ENCODE peak calls at places on chromosomes 6 and 20, in ten cellular contexts. T is AG09319, F is body of pancreas, B is tibial nerve, G is glutamatergic neuron, X is A673, W is A549, E is ovary, O is mesothelial cell of epicardium, J is upper lobe of left lung. I is an unnamed sample.

GRCh38 chr6:17027441-17027840 is 74.4 kb upstream of the STMND1 start:
- DNase-seq in T (no peak), F (no peak), B (no peak), G (no peak), X (no peak), W (no peak), E (no peak), O (no peak), J (no peak), I (no peak)

GRCh38 chr6:34300332-34300751 is 51.5 kb upstream of the SMIM29 start:
- DNase-seq in T (no peak), F (peak), B (no peak), G (no peak), X (no peak), W (no peak), E (no peak), O (no peak), J (peak), I (no peak)

GRCh38 chr6:11373208-11373607 is 140.7 kb upstream of the NEDD9 start:
- DNase-seq in T (no peak), F (no peak), B (no peak), G (no peak), X (no peak), W (no peak), E (no peak), O (no peak), J (no peak), I (no peak)

GRCh38 chr6:111477481-111477938 is 5.5 kb downstream of the REV3L start:
- DNase-seq in T (no peak), F (no peak), B (no peak), G (no peak), X (peak), W (no peak), E (no peak), O (no peak), J (no peak), I (no peak)

GRCh38 chr6:167742719-167743303 is 83.9 kb upstream of the AFDN start:
- DNase-seq in T (no peak), F (peak), B (no peak), G (no peak), X (no peak), W (no peak), E (no peak), O (no peak), J (no peak), I (peak)

GRCh38 chr20:43590036-43590391 is 723 bp upstream of the IFT52 start:
- DNase-seq in T (no peak), F (peak), B (no peak), G (no peak), X (no peak), W (peak), E (peak), O (no peak), J (peak), I (peak)

GRCh38 chr6:141562181-141562800 is 570.4 kb upstream of the GJE1 start:
- DNase-seq in T (no peak), F (peak), B (no peak), G (peak), X (no peak), W (no peak), E (peak), O (no peak), J (peak), I (peak)

GRCh38 chr6:13044896-13045295 is 283.4 kb downstream of the TBC1D7 start:
- DNase-seq in T (no peak), F (no peak), B (no peak), G (no peak), X (peak), W (no peak), E (no peak), O (no peak), J (no peak), I (no peak)

GRCh38 chr20:57445298-57445697 is 54.1 kb downstream of the RBM38 start:
- DNase-seq in T (peak), F (no peak), B (no peak), G (no peak), X (no peak), W (no peak), E (peak), O (no peak), J (no peak), I (no peak)

GRCh38 chr6:85660181-85660611 is 17.5 kb upstream of the SYNCRIP start:
- DNase-seq in T (peak), F (no peak), B (no peak), G (no peak), X (peak), W (peak), E (no peak), O (no peak), J (no peak), I (peak)

GRCh38 chr6:117078624-117079023 is 186.7 kb upstream of the VGLL2 start:
- DNase-seq in T (no peak), F (no peak), B (no peak), G (no peak), X (no peak), W (no peak), E (no peak), O (no peak), J (no peak), I (no peak)

GRCh38 chr6:72554761-72555221 is 67.1 kb upstream of the KCNQ5 start:
- DNase-seq in T (no peak), F (no peak), B (no peak), G (no peak), X (no peak), W (no peak), E (no peak), O (no peak), J (no peak), I (no peak)

GRCh38 chr6:132931937-132932336 is 117.6 kb downstream of the RPS12 start:
- DNase-seq in T (peak), F (peak), B (peak), G (no peak), X (no peak), W (no peak), E (no peak), O (no peak), J (no peak), I (no peak)

GRCh38 chr6:11969092-11969491 is 43.0 kb upstream of the HIVEP1 start:
- DNase-seq in T (peak), F (peak), B (no peak), G (no peak), X (no peak), W (no peak), E (peak), O (no peak), J (no peak), I (no peak)

GRCh38 chr6:158828807-158829206 is 9.6 kb upstream of the EZR start:
- DNase-seq in T (no peak), F (no peak), B (no peak), G (no peak), X (no peak), W (no peak), E (no peak), O (no peak), J (no peak), I (no peak)

GRCh38 chr6:32816746-32817204 is at the start of gene HLA-DOB:
- DNase-seq in T (no peak), F (no peak), B (no peak), G (no peak), X (peak), W (no peak), E (no peak), O (no peak), J (peak), I (no peak)

GRCh38 chr6:14197118-14197517 is 79.5 kb downstream of the CD83 start:
- DNase-seq in T (no peak), F (no peak), B (no peak), G (no peak), X (no peak), W (no peak), E (no peak), O (no peak), J (no peak), I (no peak)

GRCh38 chr6:44661221-44661609 is 273.7 kb downstream of the CDC5L start:
- DNase-seq in T (peak), F (no peak), B (no peak), G (no peak), X (no peak), W (no peak), E (no peak), O (no peak), J (no peak), I (no peak)

GRCh38 chr6:122789862-122790739 is 1.0 kb downstream of the SMPDL3A start:
- DNase-seq in T (no peak), F (peak), B (no peak), G (peak), X (peak), W (peak), E (no peak), O (no peak), J (peak), I (peak)

GRCh38 chr6:116386581-116387299 is 16.0 kb downstream of the DSE start:
- DNase-seq in T (peak), F (no peak), B (no peak), G (no peak), X (peak), W (peak), E (no peak), O (no peak), J (no peak), I (peak)

GRCh38 chr20:58651548-58651822 is 402 bp downstream of the STX16 start:
- DNase-seq in T (no peak), F (no peak), B (no peak), G (no peak), X (no peak), W (no peak), E (peak), O (peak), J (no peak), I (no peak)

GRCh38 chr6:5464096-5464885 is 203.0 kb downstream of the FARS2 start:
- DNase-seq in T (no peak), F (no peak), B (no peak), G (peak), X (peak), W (no peak), E (no peak), O (no peak), J (no peak), I (no peak)

GRCh38 chr6:46652232-46652602 is 401 bp downstream of the CYP39A1 start:
- DNase-seq in T (no peak), F (no peak), B (no peak), G (no peak), X (no peak), W (no peak), E (no peak), O (no peak), J (no peak), I (no peak)

GRCh38 chr6:8130399-8130798 is 28.1 kb upstream of the EEF1E1 start:
- DNase-seq in T (no peak), F (no peak), B (no peak), G (no peak), X (peak), W (no peak), E (no peak), O (no peak), J (no peak), I (no peak)

GRCh38 chr6:130810307-130811030 is 16.7 kb upstream of the SMLR1 start:
- DNase-seq in T (no peak), F (no peak), B (no peak), G (no peak), X (no peak), W (no peak), E (no peak), O (no peak), J (no peak), I (no peak)

GRCh38 chr6:141077355-141078333 is 1055.1 kb upstream of the GJE1 start:
- DNase-seq in T (no peak), F (no peak), B (no peak), G (peak), X (peak), W (peak), E (peak), O (no peak), J (no peak), I (peak)

GRCh38 chr20:58173091-58173490 is 55.4 kb downstream of the ANKRD60 start:
- DNase-seq in T (no peak), F (no peak), B (no peak), G (no peak), X (no peak), W (no peak), E (no peak), O (no peak), J (no peak), I (no peak)

GRCh38 chr6:145651988-145652387 is 83.3 kb downstream of the EPM2A start:
- DNase-seq in T (no peak), F (no peak), B (no peak), G (no peak), X (no peak), W (no peak), E (no peak), O (no peak), J (no peak), I (no peak)

GRCh38 chr6:44043479-44044153 is 83.6 kb downstream of the MRPL14 start:
- DNase-seq in T (no peak), F (no peak), B (no peak), G (no peak), X (no peak), W (no peak), E (no peak), O (no peak), J (no peak), I (peak)

GRCh38 chr6:144957236-144957937 is 672.3 kb downstream of the UTRN start:
- DNase-seq in T (no peak), F (no peak), B (no peak), G (no peak), X (no peak), W (no peak), E (no peak), O (no peak), J (no peak), I (no peak)

GRCh38 chr6:159097256-159097655 is 52.5 kb upstream of the TAGAP start:
- DNase-seq in T (no peak), F (no peak), B (no peak), G (no peak), X (no peak), W (no peak), E (no peak), O (no peak), J (no peak), I (peak)

GRCh38 chr6:130132286-130132701 is 90.5 kb downstream of the SAMD3 start:
- DNase-seq in T (no peak), F (no peak), B (no peak), G (no peak), X (no peak), W (no peak), E (no peak), O (no peak), J (no peak), I (peak)

GRCh38 chr6:111503660-111504059 is 20.6 kb upstream of the REV3L start:
- DNase-seq in T (no peak), F (no peak), B (no peak), G (no peak), X (no peak), W (no peak), E (no peak), O (no peak), J (no peak), I (no peak)

GRCh38 chr6:34537922-34538550 is 18.1 kb downstream of the SPDEF start:
- DNase-seq in T (no peak), F (no peak), B (no peak), G (no peak), X (no peak), W (no peak), E (no peak), O (no peak), J (no peak), I (no peak)

GRCh38 chr6:35197196-35197595 is 16.6 kb upstream of the SCUBE3 start:
- DNase-seq in T (no peak), F (no peak), B (no peak), G (no peak), X (no peak), W (no peak), E (no peak), O (no peak), J (no peak), I (no peak)

GRCh38 chr6:38860041-38860440 is 144.9 kb downstream of the DNAH8 start:
- DNase-seq in T (no peak), F (no peak), B (no peak), G (no peak), X (no peak), W (no peak), E (no peak), O (no peak), J (no peak), I (no peak)

GRCh38 chr20:51616060-51616459 is 73.5 kb upstream of the NFATC2 start:
- DNase-seq in T (no peak), F (no peak), B (no peak), G (no peak), X (no peak), W (peak), E (no peak), O (no peak), J (no peak), I (no peak)
- TF ChIP-seq CTCF in T (no peak), F (no peak), B (no peak), G (no peak), X (peak), W (peak), E (no peak), O (no peak), J (no peak), I (no peak)

GRCh38 chr6:3206339-3207015 is 21.0 kb downstream of the TUBB2B start:
- DNase-seq in T (no peak), F (no peak), B (no peak), G (no peak), X (no peak), W (no peak), E (no peak), O (no peak), J (no peak), I (no peak)
- TF ChIP-seq CTCF in T (no peak), F (no peak), B (no peak), G (no peak), X (no peak), W (no peak), E (no peak), O (no peak), J (no peak), I (no peak)

DNA sequence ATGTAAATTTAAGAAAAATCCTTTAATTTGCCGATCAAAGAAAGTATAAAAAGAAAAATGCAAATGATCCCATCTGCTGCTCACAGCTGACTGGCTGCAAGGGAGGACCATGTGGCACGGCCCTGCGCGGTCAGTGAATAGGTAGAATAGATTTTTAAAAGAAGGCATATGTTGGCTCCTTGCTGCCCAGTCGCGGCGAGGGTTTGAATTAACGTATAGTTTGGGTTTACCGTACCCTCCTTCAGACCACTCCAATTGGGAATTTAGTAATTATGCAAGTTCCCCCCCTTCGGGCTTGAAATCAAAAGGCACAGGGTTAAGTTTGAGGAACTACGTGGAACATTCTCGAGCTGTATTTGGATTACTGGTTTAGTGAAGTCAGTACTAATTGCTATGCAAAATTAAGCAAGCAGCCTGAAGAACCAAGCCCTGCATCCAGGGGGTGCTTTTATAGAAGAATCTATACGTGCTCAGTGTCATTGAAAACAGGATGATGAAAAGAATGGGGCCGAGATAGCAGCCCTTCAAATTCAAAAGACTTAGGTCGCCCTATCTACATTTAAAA is 1.1 kb upstream of the BEND3 start:
- DNase-seq in T (no peak), F (peak), B (no peak), G (peak), X (peak), W (no peak), E (no peak), O (no peak), J (peak), I (peak)
- TF ChIP-seq CTCF in T (no peak), F (no peak), B (no peak), G (peak), X (peak), W (no peak), E (no peak), O (peak), J (no peak), I (no peak)

DNA sequence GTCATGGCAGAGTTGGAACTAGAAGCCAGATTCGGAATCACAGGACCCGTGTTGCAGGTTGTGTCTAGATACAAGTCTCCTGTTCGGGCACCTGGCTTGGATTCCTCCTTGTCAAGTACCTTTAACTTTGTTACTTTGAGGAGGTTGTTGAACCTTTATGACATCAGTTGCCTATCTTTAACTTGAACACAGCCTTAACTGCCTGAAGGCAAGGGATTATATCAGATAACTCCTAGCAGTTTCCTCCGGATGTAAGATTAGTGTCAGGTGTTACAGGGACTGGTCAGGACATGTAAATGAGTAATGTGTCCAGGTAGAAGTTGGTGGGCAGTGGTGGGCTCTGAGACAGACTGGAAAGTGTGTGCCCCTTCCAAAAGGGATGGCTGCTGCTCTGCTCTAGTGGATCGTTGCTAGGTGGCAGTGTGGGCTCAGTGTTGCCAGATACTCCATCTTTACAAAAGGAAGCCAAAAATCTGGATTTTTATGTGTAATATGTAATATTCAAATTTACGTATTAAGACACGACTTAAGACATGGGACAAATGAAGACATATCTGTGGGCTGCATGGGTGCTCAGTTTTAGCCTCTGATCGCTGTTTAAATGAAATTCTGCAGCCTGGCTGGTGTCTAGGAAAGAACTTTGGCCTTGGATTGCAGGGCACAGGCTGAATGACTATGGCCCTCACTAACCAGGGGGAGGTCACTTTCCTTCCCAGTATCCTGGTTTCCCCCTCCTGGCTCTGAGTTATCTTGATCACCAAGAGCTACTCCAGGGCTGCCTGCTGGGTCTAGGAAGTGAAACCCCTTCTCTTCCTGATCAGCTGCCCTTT is 27.1 kb downstream of the CHMP4B start:
- DNase-seq in T (no peak), F (no peak), B (no peak), G (no peak), X (no peak), W (no peak), E (no peak), O (no peak), J (no peak), I (no peak)
- TF ChIP-seq CTCF in T (no peak), F (no peak), B (no peak), G (no peak), X (peak), W (peak), E (no peak), O (no peak), J (no peak), I (no peak)

GRCh38 chr20:37243076-37243936 is 18.3 kb downstream of the GHRH start:
- DNase-seq in T (no peak), F (no peak), B (no peak), G (no peak), X (no peak), W (no peak), E (no peak), O (no peak), J (no peak), I (no peak)
- TF ChIP-seq CTCF in T (no peak), F (no peak), B (no peak), G (no peak), X (peak), W (no peak), E (no peak), O (no peak), J (no peak), I (no peak)

GRCh38 chr20:35597186-35597585 is 18.4 kb upstream of the SPAG4 start:
- DNase-seq in T (no peak), F (no peak), B (no peak), G (no peak), X (no peak), W (no peak), E (no peak), O (no peak), J (no peak), I (no peak)
- TF ChIP-seq CTCF in T (no peak), F (no peak), B (no peak), G (no peak), X (no peak), W (no peak), E (no peak), O (no peak), J (no peak), I (no peak)

DNA sequence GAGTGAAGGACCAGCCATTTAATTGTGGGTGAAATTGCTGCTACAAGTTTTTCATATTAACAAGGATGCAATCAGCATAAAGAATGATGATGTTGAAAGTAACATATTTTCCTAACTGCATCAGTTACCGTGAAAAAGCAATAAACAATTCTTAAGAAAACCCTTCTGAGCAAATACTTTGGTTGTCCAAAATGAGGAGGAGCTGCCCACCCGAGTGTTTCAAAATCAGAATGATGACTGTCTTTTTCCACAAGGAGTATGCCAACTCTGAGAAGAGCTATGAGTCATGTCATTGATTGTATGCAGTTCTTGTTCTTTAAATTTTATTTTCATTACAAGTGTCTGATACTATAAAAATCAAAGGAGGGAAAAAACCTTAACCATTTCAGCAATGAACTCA is 470.5 kb downstream of the COL12A1 start:
- DNase-seq in T (peak), F (no peak), B (no peak), G (no peak), X (no peak), W (no peak), E (peak), O (no peak), J (no peak), I (no peak)
- TF ChIP-seq CTCF in T (no peak), F (no peak), B (no peak), G (no peak), X (no peak), W (no peak), E (no peak), O (no peak), J (no peak), I (no peak)